ENCODE peak calls at places on chromosomes 16 and 17, in five cellular contexts. I is brain microvascular endothelial cell, Y is AG08395, W is ACHN, V is breast epithelium. F is an unnamed sample.

GRCh38 chr17:43226393-43226792 is 2.0 kb downstream of the CCDC200 start:
- DNase-seq in I (no peak), Y (no peak), W (no peak), V (no peak), F (no peak)

GRCh38 chr17:2898255-2898926 is 102.2 kb downstream of the RAP1GAP2 start:
- DNase-seq in I (no peak), Y (no peak), W (no peak), V (no peak), F (no peak)

GRCh38 chr16:72689851-72690250 is 358.1 kb downstream of the ZFHX3 start:
- DNase-seq in I (no peak), Y (peak), W (no peak), V (no peak), F (no peak)

GRCh38 chr17:77445030-77445907 is 304.5 kb downstream of the SEC14L1 start:
- DNase-seq in I (no peak), Y (peak), W (no peak), V (no peak), F (no peak)

GRCh38 chr16:27281285-27281684 is 12.7 kb upstream of the NSMCE1 start:
- DNase-seq in I (no peak), Y (no peak), W (no peak), V (no peak), F (no peak)

GRCh38 chr17:17535957-17536356 is 39.8 kb upstream of the RASD1 start:
- DNase-seq in I (peak), Y (peak), W (no peak), V (peak), F (peak)

GRCh38 chr16:87844374-87844733 is 25.0 kb downstream of the SLC7A5 start:
- DNase-seq in I (peak), Y (no peak), W (no peak), V (no peak), F (no peak)

GRCh38 chr16:88526906-88527185 is 43.4 kb upstream of the ZC3H18 start:
- DNase-seq in I (no peak), Y (no peak), W (no peak), V (no peak), F (no peak)

GRCh38 chr17:72984145-72984924 is 108.2 kb downstream of the SLC39A11 start:
- DNase-seq in I (peak), Y (peak), W (peak), V (no peak), F (peak)

GRCh38 chr16:88815901-88816589 is 4.3 kb upstream of the APRT start:
- DNase-seq in I (no peak), Y (no peak), W (peak), V (no peak), F (peak)

GRCh38 chr16:88638323-88639230 is at the start of gene IL17C:
- DNase-seq in I (no peak), Y (no peak), W (no peak), V (no peak), F (no peak)

GRCh38 chr16:23374721-23375120 is 72.6 kb downstream of the SCNN1B start:
- DNase-seq in I (no peak), Y (no peak), W (no peak), V (peak), F (no peak)

GRCh38 chr17:71180801-71181385 is 939.9 kb upstream of the SOX9 start:
- DNase-seq in I (peak), Y (peak), W (no peak), V (no peak), F (no peak)

GRCh38 chr16:84084570-84085270 is 32.0 kb downstream of the MBTPS1 start:
- DNase-seq in I (peak), Y (peak), W (peak), V (peak), F (peak)

GRCh38 chr16:13997933-13998332 is 73.2 kb upstream of the MRTFB start:
- DNase-seq in I (no peak), Y (no peak), W (peak), V (no peak), F (no peak)

GRCh38 chr16:31141489-31142108 is 6.1 kb upstream of the PRSS8 start:
- DNase-seq in I (peak), Y (peak), W (no peak), V (no peak), F (no peak)

GRCh38 chr17:2594657-2595085 is 1.2 kb downstream of the PAFAH1B1 start:
- DNase-seq in I (no peak), Y (no peak), W (peak), V (no peak), F (peak)

GRCh38 chr16:53041196-53041977 is 11.3 kb downstream of the CHD9NB start:
- DNase-seq in I (no peak), Y (peak), W (peak), V (peak), F (peak)

GRCh38 chr16:88542231-88542630 is 28.0 kb upstream of the ZC3H18 start:
- DNase-seq in I (no peak), Y (no peak), W (no peak), V (no peak), F (no peak)

GRCh38 chr17:36856169-36856568 is 81.1 kb upstream of the LHX1 start:
- DNase-seq in I (no peak), Y (no peak), W (no peak), V (no peak), F (no peak)

GRCh38 chr16:11583171-11583570 is 3.5 kb downstream of the LITAF start:
- DNase-seq in I (no peak), Y (no peak), W (no peak), V (no peak), F (peak)

GRCh38 chr17:43695968-43696865 is 34.5 kb upstream of the MEOX1 start:
- DNase-seq in I (no peak), Y (peak), W (no peak), V (no peak), F (peak)

GRCh38 chr17:67054011-67054591 is 9.7 kb downstream of the CACNG1 start:
- DNase-seq in I (no peak), Y (no peak), W (no peak), V (peak), F (no peak)

GRCh38 chr17:78716814-78717393 is 65.2 kb downstream of the CYTH1 start:
- DNase-seq in I (no peak), Y (peak), W (peak), V (peak), F (peak)

GRCh38 chr17:13002761-13003453 is 14.9 kb downstream of the ELAC2 start:
- DNase-seq in I (peak), Y (peak), W (peak), V (peak), F (peak)

GRCh38 chr17:145671-146541 is 8.5 kb downstream of the SCGB1C2 start:
- DNase-seq in I (no peak), Y (no peak), W (no peak), V (peak), F (no peak)

GRCh38 chr16:73831197-73831596 is 465.4 kb upstream of the PSMD7 start:
- DNase-seq in I (no peak), Y (no peak), W (no peak), V (no peak), F (no peak)

GRCh38 chr16:89442990-89443726 is 47.2 kb downstream of the ANKRD11 start:
- DNase-seq in I (peak), Y (peak), W (peak), V (no peak), F (peak)

GRCh38 chr17:48037036-48037881 is at the start of gene COPZ2:
- DNase-seq in I (no peak), Y (peak), W (peak), V (peak), F (peak)

GRCh38 chr17:65403616-65404015 is 157.8 kb downstream of the AXIN2 start:
- DNase-seq in I (no peak), Y (no peak), W (no peak), V (no peak), F (no peak)

GRCh38 chr17:57025876-57026275 is 47.9 kb downstream of the SCPEP1 start:
- DNase-seq in I (no peak), Y (no peak), W (no peak), V (no peak), F (no peak)

GRCh38 chr17:488993-489757 is 136.6 kb upstream of the RPH3AL start:
- DNase-seq in I (no peak), Y (no peak), W (peak), V (no peak), F (no peak)

GRCh38 chr17:39236383-39236927 is 10.7 kb upstream of the STAC2 start:
- DNase-seq in I (no peak), Y (no peak), W (no peak), V (no peak), F (no peak)

GRCh38 chr17:2936351-2936750 is 127.1 kb downstream of the OR1D5 start:
- DNase-seq in I (no peak), Y (no peak), W (no peak), V (no peak), F (no peak)

GRCh38 chr16:75296606-75297005 is 45.2 kb upstream of the BCAR1 start:
- DNase-seq in I (peak), Y (peak), W (no peak), V (no peak), F (no peak)

GRCh38 chr16:53620476-53620875 is 83.2 kb downstream of the RPGRIP1L start:
- DNase-seq in I (no peak), Y (no peak), W (no peak), V (no peak), F (no peak)

GRCh38 chr16:50252874-50253510 is 13.4 kb upstream of the ADCY7 start:
- DNase-seq in I (no peak), Y (no peak), W (no peak), V (no peak), F (no peak)

GRCh38 chr16:12803203-12804093 is at the start of gene CPPED1:
- DNase-seq in I (peak), Y (peak), W (peak), V (peak), F (peak)

GRCh38 chr16:3074860-3075545 is 9.6 kb downstream of the IL32 start:
- DNase-seq in I (no peak), Y (no peak), W (no peak), V (no peak), F (no peak)

F was measured in adipocyte.